ENCODE peak calls at places on chromosomes 16 and 17, in four cellular contexts. W is A549, X is K562, O is Panc1. T is an unnamed sample.

GRCh38 chr16:71383054-71383773 is 24.7 kb downstream of the CALB2 start:
- DNase-seq in O (no peak), X (no peak), W (no peak), T (no peak)

GRCh38 chr17:9658593-9659211 is 13.4 kb downstream of the USP43 start:
- DNase-seq in X (no peak), O (no peak), W (no peak), T (no peak)

GRCh38 chr16:82761236-82761635 is 134.5 kb downstream of the CDH13 start:
- DNase-seq in O (no peak), W (no peak), X (no peak), T (no peak)

GRCh38 chr16:84616515-84616914 is 1.4 kb downstream of the COTL1 start:
- DNase-seq in X (no peak), W (no peak), O (no peak), T (peak)

GRCh38 chr16:8572919-8573724 is 17.2 kb downstream of the TMEM114 start:
- DNase-seq in W (peak), O (no peak), X (peak), T (peak)

GRCh38 chr17:11031787-11032186 is 193.9 kb upstream of the PIRT start:
- DNase-seq in W (peak), O (no peak), X (peak), T (no peak)

GRCh38 chr16:49969356-49970030 is 55.5 kb upstream of the CNEP1R1 start:
- DNase-seq in X (no peak), W (no peak), O (no peak), T (no peak)

GRCh38 chr17:32441886-32442285 is 2.4 kb upstream of the PSMD11 start:
- DNase-seq in W (no peak), X (no peak), O (no peak), T (no peak)

GRCh38 chr16:57149391-57149790 is 36.4 kb downstream of the PSME3IP1 start:
- DNase-seq in O (no peak), X (no peak), W (no peak), T (no peak)

GRCh38 chr17:40320771-40321501 is 12.0 kb downstream of the RARA start:
- DNase-seq in X (no peak), O (no peak), W (no peak), T (no peak)

GRCh38 chr16:81752225-81752875 is 26.7 kb upstream of the PLCG2 start:
- DNase-seq in X (peak), O (no peak), W (no peak), T (peak)

GRCh38 chr17:68310141-68310540 is 18.8 kb downstream of the ARSG start:
- DNase-seq in X (no peak), O (no peak), W (no peak), T (no peak)

GRCh38 chr17:18038149-18038850 is 668 bp downstream of the ATPAF2 start:
- DNase-seq in W (no peak), X (no peak), O (no peak), T (peak)

GRCh38 chr17:4487820-4488716 is 10.6 kb upstream of the SPNS2 start:
- DNase-seq in X (no peak), W (no peak), O (no peak), T (no peak)

GRCh38 chr17:4490109-4490591 is 8.5 kb upstream of the SPNS2 start:
- DNase-seq in O (no peak), W (peak), X (no peak), T (no peak)

GRCh38 chr17:4488989-4489595 is 9.6 kb upstream of the SPNS2 start:
- DNase-seq in W (no peak), O (no peak), X (no peak), T (no peak)

GRCh38 chr17:4492762-4493561 is 5.7 kb upstream of the SPNS2 start:
- DNase-seq in O (peak), W (peak), X (peak), T (no peak)

GRCh38 chr17:4490637-4491061 is 8.0 kb upstream of the SPNS2 start:
- DNase-seq in W (no peak), O (no peak), X (no peak), T (no peak)
- H3K27ac ChIP-seq in W (no peak), O (no peak), X (no peak), T (no peak)

DNA sequence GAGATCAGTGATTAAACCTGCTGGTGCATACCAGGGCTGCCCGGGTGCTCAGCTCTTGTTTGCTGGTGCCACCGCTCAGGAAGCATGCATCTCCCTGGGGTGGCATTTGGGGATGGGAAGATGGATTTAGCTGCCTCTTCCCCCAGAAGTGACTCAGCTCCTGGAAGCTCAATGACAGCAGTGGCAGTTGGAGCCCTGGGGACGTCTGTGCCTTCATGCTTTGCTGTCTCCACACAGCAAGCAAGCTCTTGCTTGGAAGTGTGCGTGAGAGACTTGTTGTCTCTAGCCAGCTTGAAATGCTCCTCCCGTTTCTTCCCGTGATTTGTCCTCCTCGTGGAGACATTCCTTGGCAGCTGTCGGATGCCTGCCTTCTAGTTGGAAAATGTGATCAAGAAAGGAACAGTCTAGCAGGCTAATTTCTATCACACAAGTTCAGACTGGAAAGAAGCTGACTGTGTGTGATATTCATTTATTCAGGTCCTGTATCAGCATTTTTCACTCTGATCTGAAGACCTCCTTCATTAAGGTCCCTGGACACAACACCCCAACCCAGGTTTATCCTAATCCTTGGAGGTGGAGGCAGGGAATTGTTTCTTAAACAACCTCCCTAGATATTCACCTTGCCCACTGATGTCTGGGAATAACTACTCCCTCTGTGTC is 73.0 kb downstream of the BMERB1 start:
- DNase-seq in W (no peak), O (no peak), X (no peak), T (no peak)
- TF ChIP-seq REST in W (no peak), O (no peak), X (no peak), T (no peak)

GRCh38 chr17:20187049-20187448 is 177.9 kb downstream of the SPECC1 start:
- DNase-seq in W (no peak), O (no peak), X (no peak), T (no peak)

GRCh38 chr17:20184977-20185619 is 175.9 kb downstream of the SPECC1 start:
- DNase-seq in O (no peak), X (peak), W (no peak), T (peak)

GRCh38 chr17:20189322-20189721 is 180.2 kb downstream of the SPECC1 start:
- DNase-seq in O (no peak), W (no peak), X (peak), T (no peak)

GRCh38 chr17:20179031-20179430 is 169.9 kb downstream of the SPECC1 start:
- DNase-seq in X (no peak), O (no peak), W (no peak), T (no peak)

DNA sequence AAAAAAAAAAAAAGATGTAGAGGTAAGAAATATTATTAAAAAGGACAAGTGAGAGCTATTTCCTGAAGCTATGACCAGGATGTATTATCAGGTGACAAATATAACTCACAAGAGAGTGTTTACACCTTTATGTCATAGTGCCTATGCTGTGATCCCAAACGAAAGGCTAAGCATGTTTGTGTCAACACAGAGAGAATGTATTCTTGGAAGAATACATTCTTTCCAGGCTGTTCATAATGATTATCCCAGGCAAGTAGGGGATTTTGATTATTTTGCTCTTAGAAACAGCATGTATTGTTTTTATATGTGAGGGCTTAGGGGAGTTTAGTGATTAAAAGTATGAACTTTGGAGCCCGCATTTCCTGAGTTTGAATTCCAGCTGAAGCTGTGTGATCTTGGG is 175.0 kb downstream of the SPECC1 start:
- DNase-seq in X (no peak), O (no peak), W (no peak), T (no peak)
- TF ChIP-seq CTCF in X (no peak), O (no peak), W (no peak), T (no peak)

DNA sequence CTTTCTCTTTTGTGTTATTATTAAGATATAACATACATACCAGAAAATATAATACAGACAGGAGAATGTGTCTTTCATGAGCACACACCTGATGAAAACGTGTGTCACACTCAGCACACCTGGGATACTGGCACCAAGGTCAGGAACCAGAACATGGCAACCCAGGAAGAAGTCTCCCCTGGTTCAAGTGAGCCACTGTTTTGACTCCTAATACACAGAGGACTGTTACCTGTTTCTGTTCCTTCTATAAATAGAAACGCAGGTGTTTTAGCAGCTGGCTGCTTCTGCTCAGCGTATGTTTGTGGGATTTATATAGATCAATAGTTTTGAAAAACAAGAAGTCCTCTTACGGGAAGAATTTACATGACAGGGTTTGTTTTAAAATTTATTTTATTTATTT is 3.5 kb downstream of the SEC14L1 start:
- DNase-seq in O (no peak), W (no peak), X (no peak), T (no peak)
- H3K27ac ChIP-seq in O (peak), W (no peak), X (no peak), T (no peak)

DNA sequence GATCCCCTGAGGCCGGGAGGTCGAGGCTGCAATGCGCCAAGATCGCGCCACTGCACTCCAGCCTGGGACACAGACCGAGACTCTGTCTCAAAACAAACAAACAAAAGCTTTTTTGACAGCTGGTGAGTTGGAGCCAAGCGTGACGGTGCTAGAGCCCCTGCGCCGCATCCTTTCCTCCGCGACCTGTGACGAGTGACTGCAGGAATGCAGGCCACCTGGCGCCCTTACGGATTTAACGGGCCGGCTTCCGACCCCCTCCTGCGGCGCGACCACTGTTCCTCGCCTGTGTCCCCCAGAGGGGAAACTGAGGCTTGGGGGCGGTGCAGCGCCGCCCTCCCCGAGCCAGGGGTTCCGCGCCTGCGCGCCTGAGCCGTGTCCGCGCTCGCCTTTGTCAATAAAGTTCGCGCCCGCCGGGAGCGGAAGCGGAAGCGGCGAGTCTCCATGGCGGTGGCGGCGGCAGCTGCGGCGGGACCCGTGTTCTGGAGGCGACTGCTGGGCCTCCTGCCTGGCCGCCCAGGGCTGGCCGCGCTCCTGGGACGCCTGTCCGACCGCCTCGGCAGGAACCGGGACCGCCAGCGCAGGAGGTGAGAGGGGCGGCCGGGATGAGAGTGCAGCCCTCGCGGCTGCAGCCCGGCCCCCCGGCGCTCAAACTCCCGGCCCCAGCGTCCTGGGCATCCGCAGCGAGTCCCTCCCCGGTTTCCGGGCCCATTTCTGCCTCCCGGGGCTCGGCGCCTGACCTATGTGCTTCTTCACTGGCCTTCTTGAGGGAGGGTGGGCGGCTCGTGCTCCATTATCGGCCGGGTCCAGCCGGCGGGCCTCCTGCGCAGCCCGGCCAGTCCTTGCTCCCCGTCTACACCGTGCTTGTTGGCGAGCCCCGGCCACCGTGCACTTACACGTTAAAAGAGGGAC is at the start of gene PGS1:
- DNase-seq in O (no peak), X (peak), W (peak), T (no peak)
- TF ChIP-seq REST in O (no peak), X (no peak), W (no peak), T (peak)

GRCh38 chr17:8383143-8383974 is at the start of gene RPL26:
- DNase-seq in O (peak), X (peak), W (peak), T (peak)
- TF ChIP-seq CTCF in O (peak), X (peak), W (peak), T (peak)

GRCh38 chr17:1422907-1423306 is 22.9 kb upstream of the YWHAE start:
- DNase-seq in O (peak), W (peak), X (no peak), T (no peak)

GRCh38 chr17:1420981-1421380 is 21.0 kb upstream of the YWHAE start:
- DNase-seq in W (no peak), X (no peak), O (no peak), T (no peak)

GRCh38 chr17:1423456-1424135 is 23.6 kb upstream of the YWHAE start:
- DNase-seq in X (no peak), O (no peak), W (no peak), T (no peak)

GRCh38 chr17:1420163-1420562 is 20.1 kb upstream of the YWHAE start:
- DNase-seq in X (no peak), O (no peak), W (no peak), T (no peak)

DNA sequence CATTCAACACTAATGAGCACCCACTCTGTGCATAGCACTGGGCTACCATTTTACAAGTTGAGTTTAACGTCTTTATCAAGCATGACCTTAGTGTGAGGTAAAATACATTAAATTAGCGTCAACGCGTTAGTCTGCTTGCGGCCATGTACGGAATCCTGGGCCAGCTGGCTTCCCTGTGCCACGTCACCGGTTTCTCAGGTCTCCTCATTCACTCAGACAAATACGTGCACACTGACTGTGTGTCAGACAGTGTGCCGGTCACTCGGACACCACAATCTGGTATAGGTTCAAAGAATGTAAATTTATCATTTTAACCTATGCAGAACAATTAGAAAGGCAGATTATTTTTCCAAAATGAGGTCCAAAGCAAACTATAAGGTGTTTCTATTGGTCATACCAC is 21.4 kb upstream of the YWHAE start:
- DNase-seq in W (no peak), O (no peak), X (no peak), T (no peak)
- H3K27ac ChIP-seq in W (no peak), O (no peak), X (no peak), T (no peak)

DNA sequence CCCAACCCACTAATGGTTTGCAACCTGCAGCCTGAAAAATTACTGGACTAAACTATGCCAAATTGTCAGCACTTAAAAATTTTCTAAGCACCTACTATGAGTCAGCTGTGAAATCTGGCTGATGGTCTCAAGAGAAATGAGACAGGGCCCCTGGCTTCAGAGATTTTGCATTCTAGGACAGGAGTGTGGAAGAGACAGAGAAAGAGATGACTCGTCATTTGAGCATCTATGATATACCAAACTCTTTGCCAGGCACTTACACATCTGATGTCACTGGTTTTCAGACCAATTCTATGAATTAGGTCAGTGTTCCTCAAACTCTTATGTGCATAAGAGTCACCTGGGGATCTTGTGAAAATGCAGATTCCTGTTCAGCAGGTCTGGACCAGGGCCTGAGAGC is 44.4 kb downstream of the CLEC19A start:
- DNase-seq in W (no peak), O (no peak), X (no peak), T (no peak)
- TF ChIP-seq REST in W (no peak), O (no peak), X (no peak), T (no peak)

DNA sequence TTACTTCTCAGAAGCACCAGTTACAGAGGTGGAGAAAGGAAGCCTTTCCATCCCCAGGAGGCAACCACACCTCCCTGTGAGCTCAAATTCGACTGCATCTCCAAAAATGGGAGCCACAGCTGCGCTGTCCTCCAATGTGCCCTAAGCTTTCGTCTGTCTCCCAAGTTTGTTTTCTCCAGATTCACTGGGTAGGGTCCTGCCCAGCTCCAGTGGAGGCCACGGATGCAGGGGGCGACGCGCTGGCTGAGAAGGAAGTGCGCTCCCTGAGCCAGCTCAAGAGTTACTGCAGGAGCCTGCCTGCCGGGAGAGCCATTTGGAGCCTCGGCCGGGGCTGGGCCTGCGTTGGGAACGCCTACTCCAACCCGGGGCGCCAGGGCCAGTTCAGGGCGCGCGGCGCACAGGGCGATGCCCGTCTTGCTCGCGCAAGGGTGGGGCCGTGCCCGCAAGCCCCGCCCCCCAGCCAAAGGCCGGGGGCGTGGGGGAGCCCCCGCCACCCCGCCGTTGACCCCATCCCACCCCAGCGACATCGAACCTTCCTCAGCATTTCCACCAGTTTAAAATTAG is 19.5 kb downstream of the SIAH1 start:
- DNase-seq in W (peak), X (peak), O (peak), T (peak)
- TF ChIP-seq CTCF in W (no peak), X (peak), O (peak), T (no peak)